ENCODE peak calls at places on chromosomes 13 and 19, in eight cellular contexts. One of them, this sample, is unnamed.

GRCh38 chr13:32428581-32429072 is 697 bp upstream of the N4BP2L1 start:
- DNase-seq in iPS DF 19.7: no peak
- DNase-seq in AG09309: no peak
- DNase-seq in T-helper 17 cell: no peak
- DNase-seq in activated T-helper 1 cell treated with anti-CD3 and anti-CD28 coated beads, Interleukin-12 subunit alpha, Interleukin-12 subunit beta, Interleukin-2, Interleukin-4 antibody, amounts not matched to agents 30 ng/mL and 10 ng/mL and 1 ng/mL, durations not matched to agents 14 hours and 24 hours and 36 hours: no peak
- DNase-seq in A172: no peak
- DNase-seq in nephron progenitor cell: no peak
- DNase-seq in HT1080: no peak
- DNase-seq in this sample: no peak

GRCh38 chr19:38425222-38425809 is 703 bp downstream of the RASGRP4 start:
- DNase-seq in T-helper 17 cell: no peak
- DNase-seq in HT1080: no peak
- DNase-seq in iPS DF 19.7: no peak
- DNase-seq in AG09309: no peak
- DNase-seq in A172: no peak
- DNase-seq in activated T-helper 1 cell treated with anti-CD3 and anti-CD28 coated beads, Interleukin-12 subunit alpha, Interleukin-12 subunit beta, Interleukin-2, Interleukin-4 antibody, amounts not matched to agents 30 ng/mL and 10 ng/mL and 1 ng/mL, durations not matched to agents 14 hours and 24 hours and 36 hours: no peak
- DNase-seq in nephron progenitor cell: no peak
- DNase-seq in this sample: no peak

GRCh38 chr13:41700790-41701310 is 243.5 kb downstream of the RGCC start:
- DNase-seq in activated T-helper 1 cell treated with anti-CD3 and anti-CD28 coated beads, Interleukin-12 subunit alpha, Interleukin-12 subunit beta, Interleukin-2, Interleukin-4 antibody, amounts not matched to agents 30 ng/mL and 10 ng/mL and 1 ng/mL, durations not matched to agents 14 hours and 24 hours and 36 hours: no peak
- DNase-seq in iPS DF 19.7: no peak
- DNase-seq in nephron progenitor cell: no peak
- DNase-seq in HT1080: peak; percentile 52
- DNase-seq in A172: peak; percentile 69
- DNase-seq in T-helper 17 cell: no peak
- DNase-seq in AG09309: peak; percentile 66
- DNase-seq in this sample: peak; percentile 26

GRCh38 chr19:2734589-2735288 is 5.1 kb downstream of the SLC39A3 start:
- DNase-seq in nephron progenitor cell: no peak
- DNase-seq in HT1080: no peak
- DNase-seq in T-helper 17 cell: no peak
- DNase-seq in AG09309: no peak
- DNase-seq in iPS DF 19.7: no peak
- DNase-seq in activated T-helper 1 cell treated with anti-CD3 and anti-CD28 coated beads, Interleukin-12 subunit alpha, Interleukin-12 subunit beta, Interleukin-2, Interleukin-4 antibody, amounts not matched to agents 30 ng/mL and 10 ng/mL and 1 ng/mL, durations not matched to agents 14 hours and 24 hours and 36 hours: no peak
- DNase-seq in A172: no peak
- DNase-seq in this sample: no peak

GRCh38 chr13:41306271-41307150 is 4.6 kb upstream of the NAA16 start:
- DNase-seq in T-helper 17 cell: no peak
- DNase-seq in AG09309: no peak
- DNase-seq in A172: peak; percentile 11
- DNase-seq in activated T-helper 1 cell treated with anti-CD3 and anti-CD28 coated beads, Interleukin-12 subunit alpha, Interleukin-12 subunit beta, Interleukin-2, Interleukin-4 antibody, amounts not matched to agents 30 ng/mL and 10 ng/mL and 1 ng/mL, durations not matched to agents 14 hours and 24 hours and 36 hours: no peak
- DNase-seq in iPS DF 19.7: no peak
- DNase-seq in nephron progenitor cell: no peak
- DNase-seq in HT1080: no peak
- DNase-seq in this sample: no peak

GRCh38 chr13:60047943-60048342 is 115.8 kb downstream of the DIAPH3 start:
- DNase-seq in nephron progenitor cell: no peak
- DNase-seq in A172: no peak
- DNase-seq in HT1080: no peak
- DNase-seq in activated T-helper 1 cell treated with anti-CD3 and anti-CD28 coated beads, Interleukin-12 subunit alpha, Interleukin-12 subunit beta, Interleukin-2, Interleukin-4 antibody, amounts not matched to agents 30 ng/mL and 10 ng/mL and 1 ng/mL, durations not matched to agents 14 hours and 24 hours and 36 hours: no peak
- DNase-seq in iPS DF 19.7: no peak
- DNase-seq in AG09309: no peak
- DNase-seq in T-helper 17 cell: no peak
- DNase-seq in this sample: no peak

GRCh38 chr13:74047925-74048324 is 86.3 kb downstream of the KLF12 start:
- DNase-seq in AG09309: no peak
- DNase-seq in iPS DF 19.7: no peak
- DNase-seq in HT1080: no peak
- DNase-seq in A172: peak; percentile 29
- DNase-seq in T-helper 17 cell: no peak
- DNase-seq in activated T-helper 1 cell treated with anti-CD3 and anti-CD28 coated beads, Interleukin-12 subunit alpha, Interleukin-12 subunit beta, Interleukin-2, Interleukin-4 antibody, amounts not matched to agents 30 ng/mL and 10 ng/mL and 1 ng/mL, durations not matched to agents 14 hours and 24 hours and 36 hours: no peak
- DNase-seq in nephron progenitor cell: no peak
- DNase-seq in this sample: no peak

GRCh38 chr13:110616103-110617101 is 1.1 kb downstream of the NAXD start:
- DNase-seq in iPS DF 19.7: no peak
- DNase-seq in activated T-helper 1 cell treated with anti-CD3 and anti-CD28 coated beads, Interleukin-12 subunit alpha, Interleukin-12 subunit beta, Interleukin-2, Interleukin-4 antibody, amounts not matched to agents 30 ng/mL and 10 ng/mL and 1 ng/mL, durations not matched to agents 14 hours and 24 hours and 36 hours: peak; percentile 25
- DNase-seq in A172: no peak
- DNase-seq in AG09309: no peak
- DNase-seq in T-helper 17 cell: no peak
- DNase-seq in HT1080: peak; percentile 51
- DNase-seq in nephron progenitor cell: no peak
- DNase-seq in this sample: peak; percentile 73

GRCh38 chr13:30033681-30034447 is 183.4 kb upstream of the UBL3 start:
- DNase-seq in A172: peak; percentile 85
- DNase-seq in HT1080: peak; percentile 89
- DNase-seq in nephron progenitor cell: no peak
- DNase-seq in T-helper 17 cell: no peak
- DNase-seq in AG09309: peak; percentile 93
- DNase-seq in iPS DF 19.7: no peak
- DNase-seq in activated T-helper 1 cell treated with anti-CD3 and anti-CD28 coated beads, Interleukin-12 subunit alpha, Interleukin-12 subunit beta, Interleukin-2, Interleukin-4 antibody, amounts not matched to agents 30 ng/mL and 10 ng/mL and 1 ng/mL, durations not matched to agents 14 hours and 24 hours and 36 hours: no peak
- DNase-seq in this sample: peak; percentile 87

GRCh38 chr19:13103961-13104847 is 1.5 kb upstream of the LYL1 start:
- DNase-seq in T-helper 17 cell: peak; percentile 60
- DNase-seq in activated T-helper 1 cell treated with anti-CD3 and anti-CD28 coated beads, Interleukin-12 subunit alpha, Interleukin-12 subunit beta, Interleukin-2, Interleukin-4 antibody, amounts not matched to agents 30 ng/mL and 10 ng/mL and 1 ng/mL, durations not matched to agents 14 hours and 24 hours and 36 hours: peak; percentile 62
- DNase-seq in AG09309: no peak
- DNase-seq in A172: no peak
- DNase-seq in iPS DF 19.7: no peak
- DNase-seq in HT1080: no peak
- DNase-seq in nephron progenitor cell: peak; percentile 77
- DNase-seq in this sample: peak; percentile 58

GRCh38 chr13:85497652-85498051 is 301.6 kb downstream of the SLITRK6 start:
- DNase-seq in nephron progenitor cell: no peak
- DNase-seq in HT1080: peak; percentile 91
- DNase-seq in T-helper 17 cell: no peak
- DNase-seq in activated T-helper 1 cell treated with anti-CD3 and anti-CD28 coated beads, Interleukin-12 subunit alpha, Interleukin-12 subunit beta, Interleukin-2, Interleukin-4 antibody, amounts not matched to agents 30 ng/mL and 10 ng/mL and 1 ng/mL, durations not matched to agents 14 hours and 24 hours and 36 hours: no peak
- DNase-seq in A172: peak; percentile 83
- DNase-seq in iPS DF 19.7: no peak
- DNase-seq in AG09309: peak; percentile 91
- DNase-seq in this sample: peak; percentile 64

GRCh38 chr19:50315773-50316448 is 13.3 kb downstream of the KCNC3 start:
- DNase-seq in HT1080: no peak
- DNase-seq in activated T-helper 1 cell treated with anti-CD3 and anti-CD28 coated beads, Interleukin-12 subunit alpha, Interleukin-12 subunit beta, Interleukin-2, Interleukin-4 antibody, amounts not matched to agents 30 ng/mL and 10 ng/mL and 1 ng/mL, durations not matched to agents 14 hours and 24 hours and 36 hours: no peak
- DNase-seq in A172: peak; percentile 72
- DNase-seq in T-helper 17 cell: no peak
- DNase-seq in AG09309: no peak
- DNase-seq in iPS DF 19.7: no peak
- DNase-seq in nephron progenitor cell: peak; percentile 46
- DNase-seq in this sample: no peak

GRCh38 chr13:32754179-32754578 is 167.9 kb downstream of the PDS5B start:
- DNase-seq in A172: no peak
- DNase-seq in iPS DF 19.7: no peak
- DNase-seq in AG09309: no peak
- DNase-seq in T-helper 17 cell: no peak
- DNase-seq in nephron progenitor cell: no peak
- DNase-seq in activated T-helper 1 cell treated with anti-CD3 and anti-CD28 coated beads, Interleukin-12 subunit alpha, Interleukin-12 subunit beta, Interleukin-2, Interleukin-4 antibody, amounts not matched to agents 30 ng/mL and 10 ng/mL and 1 ng/mL, durations not matched to agents 14 hours and 24 hours and 36 hours: no peak
- DNase-seq in HT1080: no peak
- DNase-seq in this sample: no peak

GRCh38 chr13:71613347-71613746 is 253.7 kb downstream of the DACH1 start:
- DNase-seq in A172: no peak
- DNase-seq in activated T-helper 1 cell treated with anti-CD3 and anti-CD28 coated beads, Interleukin-12 subunit alpha, Interleukin-12 subunit beta, Interleukin-2, Interleukin-4 antibody, amounts not matched to agents 30 ng/mL and 10 ng/mL and 1 ng/mL, durations not matched to agents 14 hours and 24 hours and 36 hours: no peak
- DNase-seq in iPS DF 19.7: no peak
- DNase-seq in nephron progenitor cell: no peak
- DNase-seq in T-helper 17 cell: no peak
- DNase-seq in HT1080: no peak
- DNase-seq in AG09309: no peak
- DNase-seq in this sample: no peak

GRCh38 chr13:26184791-26185250 is 37.3 kb downstream of the RNF6 start:
- DNase-seq in activated T-helper 1 cell treated with anti-CD3 and anti-CD28 coated beads, Interleukin-12 subunit alpha, Interleukin-12 subunit beta, Interleukin-2, Interleukin-4 antibody, amounts not matched to agents 30 ng/mL and 10 ng/mL and 1 ng/mL, durations not matched to agents 14 hours and 24 hours and 36 hours: peak; percentile 58
- DNase-seq in A172: peak; percentile 42
- DNase-seq in nephron progenitor cell: peak; percentile 58
- DNase-seq in AG09309: peak; percentile 17
- DNase-seq in iPS DF 19.7: no peak
- DNase-seq in HT1080: peak; percentile 60
- DNase-seq in T-helper 17 cell: peak; percentile 40
- DNase-seq in this sample: peak; percentile 47

GRCh38 chr19:39679056-39679790 is 23.5 kb downstream of the LGALS16 start:
- DNase-seq in activated T-helper 1 cell treated with anti-CD3 and anti-CD28 coated beads, Interleukin-12 subunit alpha, Interleukin-12 subunit beta, Interleukin-2, Interleukin-4 antibody, amounts not matched to agents 30 ng/mL and 10 ng/mL and 1 ng/mL, durations not matched to agents 14 hours and 24 hours and 36 hours: peak; percentile 34
- DNase-seq in iPS DF 19.7: no peak
- DNase-seq in T-helper 17 cell: no peak
- DNase-seq in nephron progenitor cell: no peak
- DNase-seq in A172: no peak
- DNase-seq in AG09309: no peak
- DNase-seq in HT1080: no peak
- DNase-seq in this sample: no peak

GRCh38 chr19:33047422-33047821 is 17.3 kb downstream of the RHPN2 start:
- DNase-seq in activated T-helper 1 cell treated with anti-CD3 and anti-CD28 coated beads, Interleukin-12 subunit alpha, Interleukin-12 subunit beta, Interleukin-2, Interleukin-4 antibody, amounts not matched to agents 30 ng/mL and 10 ng/mL and 1 ng/mL, durations not matched to agents 14 hours and 24 hours and 36 hours: no peak
- DNase-seq in nephron progenitor cell: no peak
- DNase-seq in A172: peak; percentile 83
- DNase-seq in AG09309: no peak
- DNase-seq in iPS DF 19.7: peak; percentile 68
- DNase-seq in HT1080: no peak
- DNase-seq in T-helper 17 cell: no peak
- DNase-seq in this sample: no peak

GRCh38 chr19:2167896-2168618 is 4.3 kb downstream of the DOT1L start:
- DNase-seq in AG09309: no peak
- DNase-seq in activated T-helper 1 cell treated with anti-CD3 and anti-CD28 coated beads, Interleukin-12 subunit alpha, Interleukin-12 subunit beta, Interleukin-2, Interleukin-4 antibody, amounts not matched to agents 30 ng/mL and 10 ng/mL and 1 ng/mL, durations not matched to agents 14 hours and 24 hours and 36 hours: no peak
- DNase-seq in iPS DF 19.7: no peak
- DNase-seq in T-helper 17 cell: no peak
- DNase-seq in nephron progenitor cell: no peak
- DNase-seq in HT1080: peak; percentile 76
- DNase-seq in A172: peak; percentile 78
- DNase-seq in this sample: no peak

GRCh38 chr13:81275666-81276258 is 934.8 kb upstream of the SPRY2 start:
- DNase-seq in HT1080: no peak
- DNase-seq in activated T-helper 1 cell treated with anti-CD3 and anti-CD28 coated beads, Interleukin-12 subunit alpha, Interleukin-12 subunit beta, Interleukin-2, Interleukin-4 antibody, amounts not matched to agents 30 ng/mL and 10 ng/mL and 1 ng/mL, durations not matched to agents 14 hours and 24 hours and 36 hours: no peak
- DNase-seq in A172: no peak
- DNase-seq in nephron progenitor cell: peak; percentile 6
- DNase-seq in iPS DF 19.7: no peak
- DNase-seq in AG09309: no peak
- DNase-seq in T-helper 17 cell: no peak
- DNase-seq in this sample: no peak